ENCODE peak calls at places on chromosomes 6 and 20, in ten cellular contexts. F is K562, U is hepatocyte, A is NCI-H748 treated with DMSO at 0.1 percent for 48 hours, N is foreskin fibroblast, M is EL, X is GDM1, O is Panc1, C is IMR-90, Z is T-helper 1 cell. G is an unnamed sample.

GRCh38 chr6:24357336-24358218 is at the start of gene DCDC2:
- DNase-seq in F (no peak), U (no peak), A (peak), N (no peak), M (peak), X (no peak), O (no peak), C (no peak), Z (peak), G (no peak)

GRCh38 chr20:40462600-40462999 is 226.4 kb downstream of the MAFB start:
- DNase-seq in F (no peak), U (no peak), A (no peak), N (no peak), M (no peak), X (no peak), O (no peak), C (no peak), Z (no peak), G (no peak)

GRCh38 chr6:111173946-111174345 is 86.6 kb downstream of the SLC16A10 start:
- DNase-seq in F (no peak), U (no peak), A (no peak), N (no peak), M (no peak), X (no peak), O (no peak), C (no peak), Z (peak), G (no peak)

GRCh38 chr20:34268851-34269668 is 27.8 kb downstream of the ASIP start:
- DNase-seq in F (no peak), U (peak), A (no peak), N (no peak), M (peak), X (no peak), O (no peak), C (no peak), Z (no peak), G (peak)

GRCh38 chr6:161407581-161407980 is 133.7 kb upstream of the AGPAT4 start:
- DNase-seq in F (peak), U (no peak), A (no peak), N (peak), M (peak), X (no peak), O (no peak), C (peak), Z (no peak), G (no peak)

GRCh38 chr6:160767647-160768019 is 65.6 kb downstream of the PLG start:
- DNase-seq in F (no peak), U (no peak), A (no peak), N (no peak), M (no peak), X (no peak), O (no peak), C (no peak), Z (no peak), G (no peak)

GRCh38 chr20:64108731-64109389 is 1.5 kb upstream of the NPBWR2 start:
- DNase-seq in F (no peak), U (no peak), A (no peak), N (no peak), M (no peak), X (no peak), O (no peak), C (no peak), Z (no peak), G (no peak)

GRCh38 chr20:29452186-29452585 is 1805.3 kb upstream of the DEFB115 start:
- DNase-seq in F (no peak), U (no peak), A (no peak), N (no peak), M (no peak), X (no peak), O (no peak), C (no peak), Z (no peak), G (no peak)

GRCh38 chr20:57559286-57559627 is 1.7 kb upstream of the PCK1 start:
- DNase-seq in F (no peak), U (no peak), A (no peak), N (no peak), M (no peak), X (no peak), O (no peak), C (no peak), Z (no peak), G (no peak)

GRCh38 chr6:73695619-73696421 is at the start of gene CD109:
- DNase-seq in F (no peak), U (peak), A (peak), N (peak), M (peak), X (peak), O (peak), C (peak), Z (peak), G (peak)

GRCh38 chr6:100117680-100118079 is 123.7 kb upstream of the MCHR2 start:
- DNase-seq in F (no peak), U (no peak), A (no peak), N (no peak), M (no peak), X (no peak), O (no peak), C (no peak), Z (peak), G (no peak)

GRCh38 chr6:43454290-43455033 is 886 bp downstream of the DLK2 start:
- DNase-seq in F (peak), U (peak), A (peak), N (peak), M (peak), X (no peak), O (no peak), C (peak), Z (peak), G (peak)

GRCh38 chr6:2763876-2764540 is 1.2 kb upstream of the WRNIP1 start:
- DNase-seq in F (no peak), U (no peak), A (no peak), N (no peak), M (no peak), X (no peak), O (no peak), C (no peak), Z (no peak), G (no peak)

GRCh38 chr6:44270526-44271405 is 516 bp downstream of the TMEM151B start:
- DNase-seq in F (peak), U (peak), A (peak), N (no peak), M (no peak), X (no peak), O (no peak), C (no peak), Z (no peak), G (no peak)

GRCh38 chr6:3750324-3751018 is 1.0 kb downstream of the PXDC1 start:
- DNase-seq in F (peak), U (peak), A (peak), N (peak), M (peak), X (no peak), O (no peak), C (peak), Z (no peak), G (peak)

GRCh38 chr6:143236151-143236788 is 175.6 kb downstream of the AIG1 start:
- DNase-seq in F (no peak), U (no peak), A (no peak), N (peak), M (peak), X (no peak), O (no peak), C (peak), Z (no peak), G (no peak)

GRCh38 chr6:23656257-23656731 is 469.7 kb upstream of the NRSN1 start:
- DNase-seq in F (no peak), U (peak), A (peak), N (no peak), M (no peak), X (no peak), O (no peak), C (no peak), Z (no peak), G (no peak)

GRCh38 chr6:125749864-125750691 is 646 bp downstream of the HEY2 start:
- DNase-seq in F (no peak), U (no peak), A (peak), N (no peak), M (no peak), X (no peak), O (no peak), C (no peak), Z (peak), G (no peak)

GRCh38 chr6:44650947-44651346 is 263.4 kb downstream of the CDC5L start:
- DNase-seq in F (no peak), U (no peak), A (no peak), N (no peak), M (peak), X (no peak), O (no peak), C (peak), Z (no peak), G (no peak)

GRCh38 chr6:71012871-71013456 is 56.1 kb upstream of the B3GAT2 start:
- DNase-seq in F (peak), U (peak), A (peak), N (peak), M (peak), X (peak), O (peak), C (peak), Z (peak), G (no peak)

GRCh38 chr20:58990651-58991445 is 9.8 kb downstream of the NELFCD start:
- DNase-seq in F (no peak), U (no peak), A (no peak), N (no peak), M (no peak), X (no peak), O (no peak), C (no peak), Z (no peak), G (no peak)

GRCh38 chr6:158149641-158150040 is 18.4 kb downstream of the SERAC1 start:
- DNase-seq in F (no peak), U (no peak), A (no peak), N (peak), M (peak), X (no peak), O (no peak), C (peak), Z (no peak), G (no peak)

GRCh38 chr20:31713312-31714049 is 9.2 kb downstream of the BCL2L1 start:
- DNase-seq in F (no peak), U (peak), A (no peak), N (peak), M (peak), X (no peak), O (no peak), C (peak), Z (no peak), G (no peak)

GRCh38 chr6:136751478-136751956 is 40.8 kb downstream of the MAP3K5 start:
- DNase-seq in F (no peak), U (no peak), A (no peak), N (no peak), M (no peak), X (peak), O (no peak), C (peak), Z (peak), G (no peak)

GRCh38 chr20:50838322-50838625 is 43.4 kb downstream of the BCAS4 start:
- DNase-seq in F (no peak), U (no peak), A (no peak), N (no peak), M (no peak), X (no peak), O (no peak), C (no peak), Z (no peak), G (no peak)

GRCh38 chr6:81696505-81696904 is 56.0 kb downstream of the TENT5A start:
- DNase-seq in F (no peak), U (peak), A (peak), N (no peak), M (peak), X (no peak), O (no peak), C (peak), Z (no peak), G (no peak)

GRCh38 chr6:36626636-36627035 is 32.5 kb downstream of the SRSF3 start:
- DNase-seq in F (no peak), U (no peak), A (no peak), N (no peak), M (no peak), X (no peak), O (no peak), C (no peak), Z (no peak), G (no peak)

GRCh38 chr6:40342674-40343230 is 244.4 kb downstream of the LRFN2 start:
- DNase-seq in F (no peak), U (no peak), A (no peak), N (no peak), M (no peak), X (no peak), O (no peak), C (no peak), Z (no peak), G (no peak)

GRCh38 chr6:37491161-37491829 is 8.4 kb downstream of the CCDC167 start:
- DNase-seq in F (no peak), U (no peak), A (no peak), N (no peak), M (no peak), X (no peak), O (no peak), C (no peak), Z (no peak), G (no peak)

GRCh38 chr6:151835396-151835795 is 27.9 kb downstream of the ESR1 start:
- DNase-seq in F (no peak), U (no peak), A (no peak), N (no peak), M (no peak), X (no peak), O (no peak), C (no peak), Z (no peak), G (no peak)

GRCh38 chr6:116518621-116519020 is 7.2 kb downstream of the CALHM5 start:
- DNase-seq in F (no peak), U (no peak), A (no peak), N (no peak), M (no peak), X (no peak), O (no peak), C (no peak), Z (no peak), G (no peak)